ENCODE peak calls at places on chromosomes 3 and 15, in five cellular contexts. B is ecto neural progenitor cell; T is stimulated activated CD4-positive, alpha-beta T cell treated with anti-CD3 and anti-CD28 coated beads, Interleukin-4, amount 100 ng/mL, for 1 hour; D is iPS DF 6.9; F is HTR-8/SVneo. W is an unnamed sample.

GRCh38 chr15:62665449-62665848 is 377.1 kb upstream of the TPM1 start:
- DNase-seq in B (no peak), D (no peak), T (no peak), F (peak), W (no peak)

GRCh38 chr3:25938566-25939325 is 148.9 kb downstream of the OXSM start:
- DNase-seq in B (no peak), D (no peak), T (no peak), F (no peak), W (no peak)

GRCh38 chr3:125151916-125152315 is 60.6 kb downstream of the SLC12A8 start:
- DNase-seq in F (no peak), B (no peak), T (no peak), D (no peak), W (no peak)

GRCh38 chr3:97952872-97953271 is 19.4 kb downstream of the RIOX2 start:
- DNase-seq in T (no peak), B (no peak), D (no peak), F (no peak), W (no peak)

GRCh38 chr3:31695280-31696008 is 162.7 kb downstream of the STT3B start:
- DNase-seq in F (no peak), D (no peak), B (no peak), T (peak), W (no peak)

GRCh38 chr3:186938716-186939115 is 8.4 kb downstream of the ST6GAL1 start:
- DNase-seq in D (no peak), T (no peak), B (no peak), F (no peak), W (no peak)

GRCh38 chr3:87491843-87492242 is 215.5 kb upstream of the POU1F1 start:
- DNase-seq in B (no peak), F (no peak), T (no peak), D (no peak), W (no peak)

GRCh38 chr3:68067314-68067713 is 412.9 kb upstream of the SUCLG2 start:
- DNase-seq in F (no peak), T (no peak), D (no peak), B (no peak), W (no peak)

GRCh38 chr3:117997201-117998049 is 1037.2 kb downstream of the IGSF11 start:
- DNase-seq in F (peak), B (peak), T (peak), D (peak), W (peak)

GRCh38 chr15:80985976-80986375 is 3.6 kb downstream of the MESD start:
- DNase-seq in B (no peak), D (no peak), T (no peak), F (no peak), W (no peak)

GRCh38 chr15:96887730-96888129 is 557.2 kb downstream of the NR2F2 start:
- DNase-seq in D (no peak), B (no peak), F (peak), T (no peak), W (no peak)

GRCh38 chr15:39609166-39609918 is 28.5 kb downstream of the THBS1 start:
- DNase-seq in D (no peak), F (no peak), T (no peak), B (no peak), W (no peak)

GRCh38 chr3:122024800-122025199 is 2.8 kb upstream of the ILDR1 start:
- DNase-seq in D (no peak), F (no peak), B (no peak), T (no peak), W (no peak)

GRCh38 chr3:25047058-25047457 is 381.0 kb upstream of the RARB start:
- DNase-seq in D (no peak), F (no peak), T (no peak), B (no peak), W (no peak)

GRCh38 chr3:197584733-197585132 is 29.0 kb upstream of the BDH1 start:
- DNase-seq in F (no peak), D (no peak), T (no peak), B (no peak), W (no peak)

GRCh38 chr15:41331281-41331680 is 1.1 kb downstream of the OIP5 start:
- DNase-seq in B (no peak), F (no peak), T (no peak), D (no peak), W (no peak)

GRCh38 chr3:194275721-194276120 is 75.4 kb downstream of the CPN2 start:
- DNase-seq in B (peak), D (no peak), F (no peak), T (no peak), W (no peak)

GRCh38 chr3:155182467-155182866 is 102.3 kb downstream of the MME start:
- DNase-seq in B (no peak), D (no peak), F (no peak), T (no peak), W (no peak)

GRCh38 chr15:42285042-42285441 is 11.8 kb upstream of the TMEM87A start:
- DNase-seq in B (no peak), D (no peak), F (no peak), T (no peak), W (no peak)

GRCh38 chr3:195241592-195242355 is 29.2 kb downstream of the XXYLT1 start:
- DNase-seq in T (no peak), D (no peak), F (no peak), B (no peak), W (peak)

GRCh38 chr3:26657406-26657976 is 34.9 kb downstream of the LRRC3B start:
- DNase-seq in D (no peak), T (no peak), F (no peak), B (no peak), W (no peak)

GRCh38 chr3:50436063-50436674 is 67.3 kb downstream of the CACNA2D2 start:
- DNase-seq in F (peak), D (peak), T (peak), B (peak), W (peak)

GRCh38 chr3:56915969-56916586 is 114.3 kb upstream of the ARHGEF3 start:
- DNase-seq in F (no peak), B (peak), T (peak), D (no peak), W (no peak)

GRCh38 chr3:33439421-33440327 is 531 bp downstream of the UBP1 start:
- DNase-seq in F (no peak), B (no peak), D (no peak), T (peak), W (peak)

GRCh38 chr3:73656241-73656890 is 31.6 kb upstream of the PDZRN3 start:
- DNase-seq in F (no peak), B (no peak), T (no peak), D (no peak), W (no peak)

GRCh38 chr3:136142592-136142991 is 53.5 kb downstream of the MSL2 start:
- DNase-seq in B (no peak), F (peak), T (no peak), D (no peak), W (no peak)

GRCh38 chr3:179026636-179027035 is 45.0 kb downstream of the ZMAT3 start:
- DNase-seq in B (no peak), F (no peak), T (no peak), D (no peak), W (no peak)

GRCh38 chr15:59862191-59863155 is 141.6 kb upstream of the FOXB1 start:
- DNase-seq in B (no peak), F (no peak), D (no peak), T (no peak), W (no peak)

GRCh38 chr3:72977060-72977459 is 19.6 kb upstream of the PPP4R2 start:
- DNase-seq in F (no peak), B (no peak), D (no peak), T (no peak), W (no peak)

GRCh38 chr3:136818851-136819783 is at the start of gene SLC35G2:
- DNase-seq in T (peak), B (peak), D (peak), F (peak), W (peak)